ENCODE peak calls at places on chromosome 7, in four cellular contexts. W is hepatocyte, Y is cardiac muscle cell, L is IMR-90. R is an unnamed sample.

GRCh38 chr7:1227814-1228534 is 4.7 kb upstream of the UNCX start:
- DNase-seq in Y (no peak), W (no peak), L (no peak), R (no peak)

GRCh38 chr7:95917622-95918021 is 145.3 kb downstream of the DYNC1I1 start:
- DNase-seq in L (no peak), W (no peak), Y (no peak), R (no peak)

GRCh38 chr7:110317699-110318265 is 773.1 kb upstream of the LRRN3 start:
- DNase-seq in W (no peak), Y (no peak), L (peak), R (no peak)

GRCh38 chr7:31516680-31517079 is 2.8 kb downstream of the ITPRID1 start:
- DNase-seq in L (no peak), W (no peak), Y (no peak), R (no peak)

GRCh38 chr7:102317231-102318059 is 30.8 kb downstream of the SH2B2 start:
- DNase-seq in L (no peak), Y (no peak), W (no peak), R (no peak)

GRCh38 chr7:44587843-44588711 is 6.0 kb upstream of the TMED4 start:
- DNase-seq in Y (peak), W (peak), L (peak), R (peak)

GRCh38 chr7:30276203-30276900 is 8.0 kb upstream of the ZNRF2 start:
- DNase-seq in Y (peak), W (peak), L (peak), R (no peak)

GRCh38 chr7:118575393-118575948 is 351.0 kb downstream of the ANKRD7 start:
- DNase-seq in W (no peak), L (no peak), Y (no peak), R (no peak)

GRCh38 chr7:318476-319266 is 28.7 kb downstream of the FOXL3 start:
- DNase-seq in W (no peak), L (no peak), Y (no peak), R (no peak)

DNA sequence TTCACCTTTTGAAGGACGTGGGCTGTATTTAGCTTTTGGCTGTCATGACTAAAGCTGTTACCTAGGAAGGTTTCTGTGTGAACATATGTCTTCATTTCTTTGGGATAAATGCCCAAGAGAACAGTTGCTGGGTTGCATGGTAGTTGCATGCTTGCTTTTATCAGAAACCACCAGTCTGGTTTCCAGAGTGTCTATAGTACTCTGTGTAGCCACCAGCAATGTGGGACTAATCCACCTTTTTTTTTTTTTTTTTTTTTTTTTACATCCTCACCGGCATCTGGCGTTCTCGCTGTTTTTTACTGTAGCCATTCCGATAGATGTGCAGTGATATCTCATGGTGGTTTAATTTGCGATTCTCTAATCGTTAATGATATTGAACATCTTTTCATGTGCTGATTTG is 297.8 kb downstream of the SDK1 start:
- DNase-seq in L (no peak), Y (no peak), W (no peak), R (no peak)
- TF ChIP-seq CTCF in L (no peak), Y (no peak), W (no peak), R (no peak)

DNA sequence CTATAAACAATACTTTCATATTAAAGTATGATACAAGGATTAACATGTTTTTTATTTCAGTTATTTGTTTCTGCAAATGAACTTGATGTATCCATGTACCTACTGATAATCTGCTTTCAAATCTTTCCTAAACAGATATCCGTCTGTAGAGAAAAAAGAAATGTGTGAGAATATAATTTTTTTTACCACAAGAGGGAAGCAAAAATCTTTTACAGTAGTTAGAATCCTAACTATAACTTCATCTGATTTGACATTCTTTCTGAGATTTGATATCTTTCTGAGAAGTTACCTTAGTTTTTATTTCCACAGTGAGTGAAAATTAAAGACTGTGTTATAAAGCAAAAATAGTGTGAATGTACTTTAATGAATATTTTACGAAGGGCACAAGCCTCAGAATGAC is 203.9 kb upstream of the PCLO start:
- DNase-seq in Y (no peak), L (no peak), W (no peak), R (no peak)
- TF ChIP-seq CTCF in Y (no peak), L (no peak), W (peak), R (no peak)

DNA sequence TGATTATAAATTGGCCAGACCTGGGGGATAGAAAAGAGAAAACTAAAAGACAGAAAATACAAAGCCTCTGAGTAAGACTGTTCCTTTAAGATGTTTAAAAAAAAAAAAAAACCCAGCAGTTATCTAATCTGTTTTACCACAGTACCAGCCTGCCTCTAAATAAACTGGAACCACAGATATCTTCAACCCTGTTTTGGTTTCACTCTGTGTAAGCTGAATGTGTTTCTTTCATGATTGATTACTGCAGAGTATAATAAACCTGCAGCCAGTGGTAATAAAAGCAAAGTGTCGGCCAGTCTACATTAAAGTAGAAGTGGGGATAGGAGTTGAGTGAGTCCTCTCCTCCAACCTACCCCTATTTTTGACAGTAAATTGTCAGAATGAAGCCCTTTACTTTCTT is 40.6 kb downstream of the MGAM2 start:
- DNase-seq in Y (no peak), W (peak), L (no peak), R (no peak)
- TF ChIP-seq CTCF in Y (no peak), W (no peak), L (no peak), R (no peak)

DNA sequence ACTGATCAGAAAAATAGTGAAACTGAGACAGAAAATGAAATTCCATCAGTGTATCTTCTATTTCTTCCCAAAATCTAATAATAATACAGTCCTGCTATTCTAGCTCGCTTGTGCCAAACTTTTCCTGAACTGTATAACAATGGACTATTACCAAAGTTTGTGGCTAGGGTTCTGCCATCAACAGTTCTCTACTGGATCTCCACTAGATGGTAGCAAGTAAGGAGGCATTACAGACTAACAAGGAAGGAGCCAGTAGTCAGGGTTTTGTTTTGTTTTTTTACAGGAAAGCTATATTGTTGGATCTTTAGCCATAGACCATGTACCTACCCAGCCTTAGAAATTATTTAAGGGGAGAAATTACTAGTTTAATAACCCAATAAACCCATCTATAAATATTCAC is 10.8 kb downstream of the MTERF1 start:
- DNase-seq in Y (no peak), W (no peak), L (no peak), R (no peak)
- TF ChIP-seq CTCF in Y (no peak), W (no peak), L (no peak), R (no peak)

GRCh38 chr7:131544449-131545425 is 11.7 kb downstream of the PODXL start:
- DNase-seq in L (peak), Y (peak), W (no peak), R (no peak)

GRCh38 chr7:131548371-131548770 is 8.1 kb downstream of the PODXL start:
- DNase-seq in L (no peak), W (no peak), Y (no peak), R (no peak)

GRCh38 chr7:131547589-131547988 is 8.8 kb downstream of the PODXL start:
- DNase-seq in L (no peak), W (no peak), Y (no peak), R (no peak)

GRCh38 chr7:131546126-131546525 is 10.3 kb downstream of the PODXL start:
- DNase-seq in Y (no peak), W (no peak), L (no peak), R (no peak)

DNA sequence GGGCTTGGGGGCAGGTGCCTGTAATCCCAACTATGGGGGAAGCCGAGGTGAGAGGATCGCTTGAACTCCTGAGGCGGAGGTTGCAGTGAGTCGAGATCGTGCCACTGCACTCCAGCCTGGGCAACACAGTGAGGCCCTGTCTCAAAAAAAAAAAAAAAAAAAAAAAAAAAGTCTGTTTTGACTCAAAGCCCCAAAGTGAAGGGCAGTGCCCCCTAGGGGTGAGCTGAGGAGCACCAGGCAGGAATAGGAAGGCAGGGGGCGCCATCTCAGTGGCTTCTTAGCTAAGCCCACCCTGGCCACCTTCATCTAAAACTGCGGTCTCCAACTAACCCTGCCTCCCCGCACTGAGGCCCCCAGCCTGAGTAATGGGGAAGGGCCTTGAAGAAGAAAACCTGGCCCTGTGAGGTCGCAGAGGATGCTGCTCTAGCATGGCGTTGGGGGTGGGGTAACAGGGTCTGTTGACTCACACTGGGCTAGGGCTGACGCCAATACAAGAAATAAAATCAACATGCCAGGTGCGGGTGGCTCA is 9.8 kb downstream of the PODXL start:
- DNase-seq in W (no peak), Y (peak), L (no peak), R (no peak)
- TF ChIP-seq CTCF in W (peak), Y (peak), L (peak), R (no peak)

DNA sequence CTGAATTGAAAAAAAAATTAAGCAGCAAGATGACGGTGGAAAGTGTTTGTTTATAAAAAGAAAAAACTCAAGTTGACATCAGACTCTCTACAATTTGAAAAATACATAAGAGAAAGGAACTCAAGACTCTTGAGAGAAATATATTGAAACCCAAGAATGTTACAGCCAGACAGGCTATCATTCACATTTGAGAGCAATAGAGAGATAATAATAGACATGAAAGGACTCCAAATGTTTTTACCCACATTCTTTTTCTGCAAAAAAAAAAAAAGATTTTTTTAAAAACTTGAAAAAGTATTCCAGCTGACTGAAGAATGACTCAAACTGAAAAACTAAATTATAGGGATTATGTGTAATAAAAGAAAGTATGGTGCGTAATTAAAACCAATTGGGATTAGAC is 532.4 kb downstream of the INHBA start:
- DNase-seq in W (no peak), L (peak), Y (no peak), R (no peak)
- TF ChIP-seq CTCF in W (no peak), L (no peak), Y (no peak), R (no peak)

R was measured in omental fat pad.